ENCODE peak calls at places on chromosome 1, in ten cellular contexts. K is PC-3; G is endodermal cell; J is NB4; C is CD4-positive, alpha-beta memory T cell; S is lower leg skin; E is iPS DF 6.9; L is mesenchymal stem cell; N is dorsolateral prefrontal cortex; B is uterus. A is an unnamed sample.

GRCh38 chr1:223246468-223246867 is 103.4 kb upstream of the TLR5 start:
- DNase-seq in C (no peak), B (no peak), J (no peak), L (no peak), E (no peak), G (peak), N (no peak), K (no peak), S (no peak), A (no peak)

GRCh38 chr1:230550428-230550827 is 91.9 kb upstream of the COG2 start:
- DNase-seq in G (no peak), C (no peak), L (peak), B (no peak), K (peak), N (no peak), J (peak), E (no peak), S (no peak), A (no peak)

GRCh38 chr1:241408170-241408569 is 51.2 kb upstream of the RGS7 start:
- DNase-seq in L (peak), K (peak), B (no peak), S (no peak), E (no peak), J (peak), G (no peak), N (no peak), C (no peak), A (peak)

GRCh38 chr1:20358761-20359263 is 68.1 kb downstream of the VWA5B1 start:
- DNase-seq in B (no peak), L (no peak), J (no peak), G (no peak), K (peak), N (no peak), S (no peak), E (no peak), C (no peak), A (no peak)

GRCh38 chr1:228344631-228345072 is 62.0 kb downstream of the TRIM11 start:
- DNase-seq in B (peak), E (no peak), S (no peak), K (peak), G (peak), L (no peak), N (peak), C (no peak), J (peak), A (no peak)

GRCh38 chr1:119008483-119009299 is 20.5 kb upstream of the TBX15 start:
- DNase-seq in S (no peak), N (no peak), L (peak), C (no peak), E (no peak), B (no peak), G (peak), K (peak), J (peak), A (peak)

GRCh38 chr1:162206749-162207635 is 137.5 kb downstream of the NOS1AP start:
- DNase-seq in L (no peak), B (no peak), E (no peak), N (no peak), S (no peak), J (no peak), C (no peak), G (peak), K (peak), A (peak)

GRCh38 chr1:76543495-76543894 is 323.8 kb upstream of the ST6GALNAC5 start:
- DNase-seq in J (no peak), N (no peak), L (no peak), C (no peak), B (no peak), S (no peak), E (no peak), G (no peak), K (no peak), A (no peak)

GRCh38 chr1:29852248-29852647 is 615.9 kb downstream of the PTPRU start:
- DNase-seq in S (no peak), C (no peak), J (no peak), N (no peak), L (no peak), K (no peak), E (no peak), B (no peak), G (no peak), A (no peak)

GRCh38 chr1:8323706-8324105 is 5.8 kb downstream of the SLC45A1 start:
- DNase-seq in B (peak), G (no peak), K (no peak), C (no peak), S (no peak), N (no peak), E (no peak), L (no peak), J (peak), A (peak)

GRCh38 chr1:227950735-227951224 is 3.0 kb upstream of the WNT9A start:
- DNase-seq in B (no peak), C (no peak), L (no peak), N (no peak), J (no peak), K (no peak), E (no peak), S (no peak), G (no peak), A (no peak)

GRCh38 chr1:209485167-209485566 is 98.3 kb upstream of the CAMK1G start:
- DNase-seq in S (peak), G (no peak), B (no peak), N (no peak), E (no peak), K (peak), C (no peak), L (peak), J (no peak), A (no peak)

GRCh38 chr1:214615111-214615510 is 12.1 kb downstream of the CENPF start:
- DNase-seq in N (no peak), K (peak), B (no peak), J (no peak), C (no peak), E (no peak), L (no peak), S (no peak), G (no peak), A (no peak)

GRCh38 chr1:4468386-4468785 is 186.0 kb upstream of the AJAP1 start:
- DNase-seq in G (no peak), C (no peak), B (no peak), E (no peak), N (no peak), K (no peak), S (no peak), L (no peak), J (no peak), A (no peak)

GRCh38 chr1:219292989-219293388 is 119.3 kb downstream of the LYPLAL1 start:
- DNase-seq in C (no peak), E (no peak), B (no peak), G (no peak), L (no peak), N (no peak), S (no peak), K (no peak), J (no peak), A (no peak)

GRCh38 chr1:32765561-32766327 is 51.4 kb downstream of the YARS1 start:
- DNase-seq in S (no peak), N (no peak), K (no peak), B (no peak), L (no peak), J (no peak), C (no peak), G (peak), E (no peak), A (peak)

GRCh38 chr1:206609229-206609991 is 2.9 kb downstream of the EIF2D start:
- DNase-seq in N (no peak), B (no peak), K (no peak), G (no peak), C (no peak), S (no peak), J (no peak), E (no peak), L (no peak), A (no peak)

GRCh38 chr1:161388639-161389038 is 21.0 kb upstream of the CFAP126 start:
- DNase-seq in E (no peak), B (no peak), L (no peak), J (peak), C (no peak), N (no peak), G (peak), S (no peak), K (no peak), A (peak)

GRCh38 chr1:84401156-84401555 is 2.9 kb downstream of the DNASE2B start:
- DNase-seq in E (no peak), L (no peak), J (no peak), S (no peak), K (no peak), G (no peak), C (no peak), N (no peak), B (no peak), A (no peak)

GRCh38 chr1:84403362-84403761 is 5.1 kb downstream of the DNASE2B start:
- DNase-seq in N (no peak), B (no peak), E (no peak), L (no peak), J (peak), S (no peak), G (no peak), C (no peak), K (no peak), A (no peak)

GRCh38 chr1:84402060-84402459 is 3.8 kb downstream of the DNASE2B start:
- DNase-seq in L (no peak), S (peak), J (no peak), G (no peak), B (no peak), K (peak), N (no peak), E (no peak), C (no peak), A (no peak)

GRCh38 chr1:84402501-84402900 is 4.2 kb downstream of the DNASE2B start:
- DNase-seq in L (no peak), B (no peak), J (no peak), S (no peak), C (no peak), N (no peak), E (no peak), K (no peak), G (no peak), A (no peak)

DNA sequence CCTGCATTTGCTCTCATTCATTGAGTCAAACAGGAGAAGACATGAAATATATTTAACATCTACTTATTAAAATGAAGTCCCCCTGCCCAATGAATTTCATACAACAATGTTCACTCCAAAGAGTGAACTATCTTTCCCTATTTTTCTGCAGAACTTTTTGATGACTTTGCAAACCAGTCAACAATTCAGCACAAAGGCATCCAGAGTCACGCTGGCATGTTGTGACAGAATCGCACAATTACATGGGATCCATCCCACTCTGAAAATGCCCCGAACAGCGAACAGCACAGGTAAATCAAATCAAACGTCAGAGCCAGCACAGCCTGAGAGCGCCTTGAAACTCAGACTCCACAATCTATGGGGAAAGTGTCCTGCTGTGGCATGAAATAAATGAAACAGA is at the start of gene DNASE2B:
- DNase-seq in E (no peak), C (no peak), L (no peak), K (no peak), G (no peak), J (no peak), N (no peak), S (no peak), B (no peak), A (no peak)
- H3K4me3 ChIP-seq in E (no peak), C (no peak), L (no peak), K (no peak), G (no peak), J (no peak), N (no peak), S (no peak), B (no peak), A (no peak)

GRCh38 chr1:234919061-234919755 is 209.4 kb downstream of the TOMM20 start:
- DNase-seq in B (peak), N (no peak), E (no peak), C (no peak), G (no peak), J (no peak), K (no peak), S (no peak), L (no peak), A (peak)

GRCh38 chr1:234917495-234918188 is 211.0 kb downstream of the TOMM20 start:
- DNase-seq in J (no peak), G (no peak), S (no peak), K (no peak), C (no peak), N (no peak), L (no peak), E (no peak), B (peak), A (no peak)

GRCh38 chr1:234920136-234920842 is 208.3 kb downstream of the TOMM20 start:
- DNase-seq in K (no peak), L (no peak), J (no peak), C (no peak), E (no peak), G (no peak), N (no peak), B (no peak), S (no peak), A (no peak)

GRCh38 chr1:234916840-234917239 is 211.8 kb downstream of the TOMM20 start:
- DNase-seq in K (no peak), S (no peak), N (no peak), E (no peak), G (no peak), J (no peak), C (no peak), L (no peak), B (peak), A (no peak)

GRCh38 chr1:234918216-234918841 is 210.3 kb downstream of the TOMM20 start:
- DNase-seq in N (no peak), C (no peak), K (no peak), J (no peak), S (no peak), E (no peak), G (no peak), B (no peak), L (no peak), A (peak)
- H3K4me3 ChIP-seq in N (no peak), C (no peak), K (no peak), J (no peak), S (no peak), E (no peak), G (no peak), B (no peak), L (no peak), A (no peak)

DNA sequence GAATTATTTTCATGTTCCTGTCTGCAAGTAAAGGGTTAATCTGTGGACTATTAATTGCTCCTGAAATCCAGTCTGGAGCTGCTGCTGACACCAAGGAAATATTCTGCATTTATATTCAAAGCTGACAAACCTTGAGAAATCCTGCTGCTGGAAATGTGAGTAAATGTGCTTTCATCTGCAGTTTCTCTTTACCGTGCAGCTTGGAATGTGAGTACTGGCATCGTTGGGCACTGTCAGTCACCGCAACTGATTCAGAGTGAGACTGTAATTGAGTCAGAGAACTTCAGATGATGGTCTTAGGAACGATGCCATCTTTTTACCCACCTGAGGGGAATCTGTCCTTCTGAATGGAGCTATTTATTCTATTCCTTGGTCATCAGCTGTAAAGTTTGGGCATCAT is 420.6 kb downstream of the SIPA1L2 start:
- DNase-seq in S (no peak), K (peak), E (no peak), G (peak), N (no peak), C (no peak), J (no peak), L (no peak), B (no peak), A (no peak)
- H3K4me3 ChIP-seq in S (no peak), K (no peak), E (no peak), G (no peak), N (no peak), C (no peak), J (no peak), L (no peak), B (no peak), A (no peak)

DNA sequence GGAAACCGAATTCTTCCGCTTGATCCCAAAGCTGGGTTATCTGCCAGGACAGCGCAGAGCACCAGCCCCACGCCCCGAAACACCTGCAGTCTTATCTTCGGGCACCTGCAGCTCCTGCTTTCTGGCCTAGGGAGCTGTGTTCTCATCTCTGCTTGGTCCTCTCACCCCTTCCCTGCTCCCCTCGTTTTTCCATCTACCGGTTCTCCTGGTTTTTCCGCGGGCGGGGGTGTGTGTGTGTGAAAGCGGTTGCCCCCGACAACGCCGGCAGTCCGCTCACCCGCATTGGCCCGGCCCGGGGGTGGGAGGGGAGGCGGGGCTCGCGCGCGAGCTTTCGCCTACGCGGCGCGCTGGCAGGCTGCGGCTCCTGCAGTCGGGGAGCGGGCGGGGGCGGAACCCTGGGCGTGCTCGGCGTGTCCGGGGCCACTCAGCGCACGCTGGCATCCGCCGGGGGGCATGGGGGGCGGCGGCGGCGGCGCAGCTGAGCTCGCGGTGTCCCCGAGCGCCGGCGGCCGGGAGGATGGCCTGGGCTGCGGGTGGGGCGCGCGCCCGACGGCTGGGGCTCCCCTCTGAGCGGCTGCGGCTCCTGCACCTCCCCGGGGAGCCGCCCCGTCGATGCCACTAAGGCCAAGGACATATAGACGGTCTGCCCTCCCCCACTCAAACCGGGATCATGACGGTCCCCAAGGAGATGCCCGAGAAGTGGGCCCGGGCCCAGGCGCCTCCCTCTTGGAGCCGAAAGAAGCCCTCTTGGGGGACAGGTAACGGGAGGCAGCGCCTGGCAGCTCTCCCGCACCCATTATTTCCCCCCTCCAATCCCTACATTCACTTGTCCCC is 3.2 kb downstream of the ATP8B2 start:
- DNase-seq in G (peak), E (no peak), N (peak), S (no peak), L (peak), C (peak), B (peak), K (peak), J (peak), A (peak)
- H3K4me3 ChIP-seq in G (peak), E (peak), N (peak), S (no peak), L (peak), C (peak), B (peak), K (peak), J (peak), A (peak)

DNA sequence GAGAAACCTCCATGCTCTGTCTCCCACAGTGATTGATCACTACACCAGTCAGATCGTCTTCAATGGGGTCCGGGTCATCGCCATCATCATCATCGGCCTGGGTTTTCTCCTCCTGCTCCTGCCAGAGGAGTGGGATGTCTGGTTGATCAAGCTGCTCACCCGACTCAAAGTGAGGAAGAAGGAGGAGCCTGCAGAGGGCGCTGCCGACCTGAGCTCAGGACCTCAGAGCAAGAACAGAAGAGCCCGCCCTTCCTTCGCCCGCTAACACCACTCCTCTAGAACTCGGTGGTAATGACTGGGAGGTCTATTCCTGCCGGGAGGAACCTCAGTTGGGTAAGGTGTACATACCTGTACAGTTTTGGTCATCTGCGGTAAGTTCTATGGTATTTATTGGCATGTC is 50.3 kb upstream of the COA6 start:
- DNase-seq in G (peak), L (no peak), S (no peak), K (peak), C (peak), B (no peak), N (no peak), E (peak), J (peak), A (peak)
- H3K4me3 ChIP-seq in G (no peak), L (no peak), S (no peak), K (no peak), C (no peak), B (no peak), N (no peak), E (no peak), J (no peak), A (no peak)

GRCh38 chr1:154940213-154940879 is 3.8 kb upstream of the PMVK start:
- DNase-seq in N (no peak), K (no peak), G (peak), E (no peak), B (no peak), C (no peak), J (no peak), S (no peak), L (no peak), A (no peak)

GRCh38 chr1:154938604-154939399 is 2.3 kb upstream of the PMVK start:
- DNase-seq in K (peak), G (no peak), L (no peak), E (no peak), N (no peak), B (no peak), C (no peak), S (no peak), J (no peak), A (no peak)

GRCh38 chr1:154940880-154941228 is 4.3 kb upstream of the PMVK start:
- DNase-seq in L (no peak), N (no peak), K (no peak), B (no peak), G (no peak), J (peak), C (no peak), S (no peak), E (no peak), A (no peak)

GRCh38 chr1:154943649-154944421 is 7.3 kb upstream of the PMVK start:
- DNase-seq in B (no peak), G (peak), L (peak), C (peak), S (no peak), K (peak), E (no peak), N (no peak), J (peak), A (peak)

DNA sequence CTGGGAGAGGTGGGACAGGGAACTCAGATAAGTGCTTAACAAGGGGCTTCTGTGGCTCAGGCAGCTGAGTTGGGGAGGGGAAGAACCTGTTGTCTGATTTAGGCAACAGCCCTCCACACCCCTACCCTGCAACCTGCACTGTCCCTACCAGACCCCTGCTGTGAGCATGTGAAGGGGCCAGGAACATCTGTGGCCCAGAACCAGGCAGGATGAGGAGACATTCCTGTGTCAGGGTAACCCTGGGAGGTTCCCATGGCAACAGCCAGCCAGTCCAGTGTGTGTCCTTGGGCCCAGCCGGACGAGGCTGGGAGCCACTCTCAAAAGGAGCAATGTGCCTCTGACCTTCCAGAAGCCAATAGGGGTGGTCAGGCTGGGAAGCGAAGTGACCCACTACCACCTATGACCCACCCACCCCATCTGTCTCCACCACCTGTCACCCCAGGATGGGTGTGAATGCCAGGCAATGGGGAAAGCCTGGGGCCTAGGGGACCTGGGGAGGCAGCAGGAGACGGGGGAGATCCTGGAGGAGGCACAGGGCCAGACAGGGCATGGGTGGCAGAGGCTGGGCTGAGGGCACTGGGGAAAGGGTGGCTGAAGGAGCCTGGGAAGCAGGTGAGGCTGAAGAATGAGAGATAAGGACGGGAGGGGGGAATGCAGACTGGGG is 4.9 kb upstream of the PMVK start:
- DNase-seq in C (no peak), N (no peak), E (no peak), G (peak), J (no peak), L (peak), K (no peak), B (no peak), S (no peak), A (no peak)
- H3K4me3 ChIP-seq in C (no peak), N (no peak), E (no peak), G (no peak), J (no peak), L (no peak), K (no peak), B (no peak), S (no peak), A (no peak)

A was measured in H7.